ENCODE peak calls at places on chromosomes 4 and X, in seven cellular contexts. Q is stomach, F is adrenal gland, X is HFFc6, S is mucosa of descending colon, M is fibroblast of pulmonary artery, K is AG09309. B is an unnamed sample.

GRCh38 chrX:70022608-70023007 is 27.1 kb downstream of the AWAT2 start:
- DNase-seq in M (no peak), F (no peak), Q (no peak), S (no peak), K (no peak), X (no peak), B (no peak)

GRCh38 chr4:183354213-183354612 is 32.0 kb upstream of the CLDN24 start:
- DNase-seq in X (no peak), M (no peak), Q (no peak), K (no peak), F (no peak), S (no peak), B (no peak)

GRCh38 chrX:1421433-1422134 is 29.7 kb upstream of the SLC25A6 start:
- DNase-seq in F (peak; percentile 7), M (no peak), K (no peak), S (no peak), X (no peak), Q (no peak), B (peak; percentile 42)

GRCh38 chrX:39731735-39732134 is 366.0 kb downstream of the BCOR start:
- DNase-seq in Q (no peak), K (no peak), X (no peak), M (no peak), F (no peak), S (no peak), B (no peak)

GRCh38 chrX:70134116-70134477 is 850 bp downstream of the IGBP1 start:
- DNase-seq in S (no peak), Q (no peak), K (no peak), F (no peak), X (peak; percentile 5), M (peak; percentile 20), B (no peak)

GRCh38 chrX:150324035-150324728 is 38.9 kb upstream of the MAMLD1 start:
- DNase-seq in M (peak; percentile 90), K (peak; percentile 57), F (no peak), Q (no peak), S (no peak), X (peak; percentile 76), B (no peak)

GRCh38 chr4:4480685-4481393 is 61.0 kb downstream of the STX18 start:
- DNase-seq in X (peak; percentile 36), Q (no peak), S (no peak), M (peak; percentile 38), K (no peak), F (no peak), B (no peak)

GRCh38 chr4:98242538-98242937 is 18.6 kb upstream of the RAP1GDS1 start:
- DNase-seq in Q (no peak), X (no peak), S (no peak), M (no peak), K (no peak), F (no peak), B (no peak)

GRCh38 chr4:55865228-55865806 is 11.9 kb downstream of the EXOC1 start:
- DNase-seq in M (peak; percentile 53), S (no peak), Q (no peak), F (no peak), K (no peak), X (peak; percentile 46), B (no peak)

GRCh38 chr4:84583871-84584373 is 995 bp downstream of the CDS1 start:
- DNase-seq in X (no peak), K (no peak), Q (no peak), M (no peak), F (no peak), S (no peak), B (no peak)

GRCh38 chrX:151754042-151754419 is 19.5 kb downstream of the CNGA2 start:
- DNase-seq in M (peak; percentile 22), Q (no peak), X (peak; percentile 61), K (peak; percentile 55), S (no peak), F (no peak), B (no peak)

GRCh38 chr4:77174426-77174825 is 17.4 kb downstream of the CCNG2 start:
- DNase-seq in S (no peak), X (no peak), K (no peak), M (no peak), F (no peak), Q (no peak), B (no peak)

GRCh38 chrX:80765226-80765625 is 44.5 kb downstream of the BRWD3 start:
- DNase-seq in X (peak; percentile 72), Q (no peak), F (no peak), K (peak; percentile 52), S (no peak), M (peak; percentile 63), B (no peak)

GRCh38 chr4:176238157-176238608 is 30.8 kb downstream of the ASB5 start:
- DNase-seq in Q (no peak), K (peak; percentile 93), S (no peak), M (peak; percentile 91), X (peak; percentile 84), F (no peak), B (no peak)

GRCh38 chr4:5710962-5711478 is at the start of gene EVC:
- DNase-seq in K (no peak), X (peak; percentile 68), F (peak; percentile 76), S (peak; percentile 62), Q (peak; percentile 62), M (peak; percentile 79), B (no peak)

GRCh38 chr4:5711479-5712184 is 631 bp downstream of the EVC start:
- DNase-seq in S (no peak), M (peak; percentile 42), F (peak; percentile 37), K (no peak), X (peak; percentile 60), Q (no peak), B (no peak)

GRCh38 chr4:5708171-5708828 is at the start of gene EVC2:
- DNase-seq in X (no peak), Q (peak; percentile 60), M (peak; percentile 66), S (peak; percentile 38), K (no peak), F (peak; percentile 60), B (no peak)

GRCh38 chr4:5708829-5709680 is 696 bp upstream of the EVC2 start:
- DNase-seq in M (no peak), K (no peak), F (no peak), X (no peak), Q (no peak), S (peak; percentile 4), B (no peak)

GRCh38 chr4:5710065-5710961 is 688 bp upstream of the EVC start:
- DNase-seq in M (no peak), Q (no peak), F (no peak), K (no peak), S (no peak), X (no peak), B (no peak)
- TF ChIP-seq CTCF in M (peak; percentile 60), Q (peak; percentile 19), F (no peak), K (peak; percentile 53), S (no peak), X (peak; percentile 74), B (peak; percentile 74)

DNA sequence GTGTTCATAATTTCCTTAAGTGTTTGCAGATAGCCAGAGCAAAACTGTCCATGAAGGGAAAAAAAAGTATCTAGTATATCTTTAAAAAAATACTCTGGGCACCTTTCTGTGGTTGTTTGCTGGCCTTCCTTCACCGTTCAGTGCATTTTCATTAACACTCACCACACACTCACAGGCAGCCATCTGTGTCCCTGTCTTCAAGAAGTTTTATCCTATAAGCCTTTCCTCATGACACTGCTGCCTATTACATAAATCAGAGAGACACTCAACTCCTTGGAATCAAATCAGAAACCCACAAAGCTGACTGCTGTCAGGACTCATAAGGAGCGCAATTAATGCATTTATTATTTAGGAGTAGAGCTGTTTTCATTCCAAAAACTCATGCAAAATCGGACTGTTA is 1720.2 kb downstream of the PCDH7 start:
- DNase-seq in K (no peak), M (no peak), X (no peak), F (no peak), S (no peak), Q (no peak), B (no peak)
- TF ChIP-seq CTCF in K (no peak), M (no peak), X (no peak), F (no peak), S (no peak), Q (no peak), B (no peak)

DNA sequence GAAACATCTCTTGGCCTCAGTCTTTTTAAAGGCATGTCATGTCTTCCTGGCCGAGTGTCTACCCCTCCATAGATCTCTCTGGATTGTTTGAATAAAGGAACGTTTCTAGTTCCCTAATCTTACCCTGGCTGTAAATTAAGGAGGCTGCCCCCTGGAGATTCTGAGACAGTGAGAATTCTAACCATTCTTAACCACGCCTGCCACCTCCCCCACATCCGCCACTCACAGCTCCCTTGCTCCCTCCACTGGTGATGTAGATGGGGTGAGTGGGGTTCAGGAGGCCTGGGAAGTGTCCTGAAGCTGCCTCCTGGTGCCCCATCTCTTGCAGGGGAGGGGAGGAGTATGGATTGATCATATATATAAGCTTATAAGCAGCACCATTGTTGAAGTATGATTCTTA is 48.0 kb upstream of the TRIM2 start:
- DNase-seq in M (no peak), X (no peak), K (no peak), Q (no peak), S (no peak), F (no peak), B (no peak)
- TF ChIP-seq CTCF in M (no peak), X (peak; percentile 23), K (no peak), Q (no peak), S (no peak), F (no peak), B (peak; percentile 21)

GRCh38 chr4:8581094-8581861 is 1.1 kb downstream of the GPR78 start:
- DNase-seq in F (no peak), M (no peak), K (no peak), S (no peak), Q (no peak), X (no peak), B (no peak)
- TF ChIP-seq CTCF in F (no peak), M (no peak), K (no peak), S (no peak), Q (no peak), X (no peak), B (no peak)

GRCh38 chrX:71283409-71284143 is at the start of gene NONO:
- DNase-seq in F (peak; percentile 88), K (peak; percentile 97), Q (peak; percentile 83), M (peak; percentile 99), S (peak; percentile 91), X (peak; percentile 99), B (no peak)
- TF ChIP-seq CTCF in F (no peak), K (no peak), Q (no peak), M (peak; percentile 11), S (no peak), X (no peak), B (peak; percentile 34)

B was measured in chondrocyte.